ENCODE peak calls at places on chromosomes 3 and 15, in six cellular contexts. One of them, this sample, is unnamed.

GRCh38 chr15:42832577-42832976 is 88.0 kb downstream of the TTBK2 start:
- DNase-seq in kidney: no peak
- DNase-seq in kidney epithelial cell: peak
- DNase-seq in endodermal cell: no peak
- DNase-seq in SK-N-SH: no peak
- DNase-seq in IMR-90: peak
- DNase-seq in this sample: peak

GRCh38 chr3:148062590-148062989 is 635.1 kb upstream of the AGTR1 start:
- DNase-seq in kidney: no peak
- DNase-seq in kidney epithelial cell: no peak
- DNase-seq in endodermal cell: no peak
- DNase-seq in SK-N-SH: no peak
- DNase-seq in IMR-90: no peak
- DNase-seq in this sample: no peak

GRCh38 chr15:80489030-80489594 is 84.9 kb downstream of the ARNT2 start:
- DNase-seq in kidney: no peak
- DNase-seq in kidney epithelial cell: no peak
- DNase-seq in endodermal cell: no peak
- DNase-seq in SK-N-SH: no peak
- DNase-seq in IMR-90: peak
- DNase-seq in this sample: peak

GRCh38 chr3:56778904-56779303 is 22.8 kb downstream of the ARHGEF3 start:
- DNase-seq in kidney: no peak
- DNase-seq in kidney epithelial cell: no peak
- DNase-seq in endodermal cell: no peak
- DNase-seq in SK-N-SH: no peak
- DNase-seq in IMR-90: no peak
- DNase-seq in this sample: no peak

GRCh38 chr3:58660998-58661397 is 5.6 kb downstream of the FAM3D start:
- DNase-seq in kidney: no peak
- DNase-seq in kidney epithelial cell: no peak
- DNase-seq in endodermal cell: no peak
- DNase-seq in SK-N-SH: no peak
- DNase-seq in IMR-90: no peak
- DNase-seq in this sample: no peak

GRCh38 chr15:73965730-73966103 is 26.4 kb downstream of the STOML1 start:
- DNase-seq in kidney: no peak
- DNase-seq in kidney epithelial cell: no peak
- DNase-seq in endodermal cell: no peak
- DNase-seq in SK-N-SH: no peak
- DNase-seq in IMR-90: peak
- DNase-seq in this sample: no peak

GRCh38 chr3:133578548-133579191 is 5.2 kb downstream of the CDV3 start:
- DNase-seq in kidney: no peak
- DNase-seq in kidney epithelial cell: no peak
- DNase-seq in endodermal cell: no peak
- DNase-seq in SK-N-SH: peak
- DNase-seq in IMR-90: peak
- DNase-seq in this sample: no peak

GRCh38 chr3:45566205-45566604 is 28.3 kb upstream of the LIMD1 start:
- DNase-seq in kidney: no peak
- DNase-seq in kidney epithelial cell: no peak
- DNase-seq in endodermal cell: peak
- DNase-seq in SK-N-SH: no peak
- DNase-seq in IMR-90: no peak
- DNase-seq in this sample: no peak

GRCh38 chr15:22915866-22916515 is 64.2 kb downstream of the CYFIP1 start:
- DNase-seq in kidney: no peak
- DNase-seq in kidney epithelial cell: no peak
- DNase-seq in endodermal cell: no peak
- DNase-seq in SK-N-SH: no peak
- DNase-seq in IMR-90: no peak
- DNase-seq in this sample: no peak

GRCh38 chr3:192833177-192833890 is 84.3 kb downstream of the MB21D2 start:
- DNase-seq in kidney: no peak
- DNase-seq in kidney epithelial cell: no peak
- DNase-seq in endodermal cell: no peak
- DNase-seq in SK-N-SH: no peak
- DNase-seq in IMR-90: peak
- DNase-seq in this sample: no peak

GRCh38 chr15:79644091-79644490 is 212.0 kb downstream of the MINAR1 start:
- DNase-seq in kidney: no peak
- DNase-seq in kidney epithelial cell: no peak
- DNase-seq in endodermal cell: no peak
- DNase-seq in SK-N-SH: no peak
- DNase-seq in IMR-90: peak
- DNase-seq in this sample: peak

GRCh38 chr15:41148065-41148464 is 32.0 kb upstream of the INO80 start:
- DNase-seq in kidney: no peak
- DNase-seq in kidney epithelial cell: no peak
- DNase-seq in endodermal cell: no peak
- DNase-seq in SK-N-SH: no peak
- DNase-seq in IMR-90: no peak
- DNase-seq in this sample: no peak

GRCh38 chr15:67957435-67958139 is 96.5 kb upstream of the PIAS1 start:
- DNase-seq in kidney: no peak
- DNase-seq in kidney epithelial cell: no peak
- DNase-seq in endodermal cell: no peak
- DNase-seq in SK-N-SH: no peak
- DNase-seq in IMR-90: no peak
- DNase-seq in this sample: no peak

GRCh38 chr3:126266291-126266840 is 86.0 kb upstream of the ALDH1L1 start:
- DNase-seq in kidney: peak
- DNase-seq in kidney epithelial cell: no peak
- DNase-seq in endodermal cell: peak
- DNase-seq in SK-N-SH: no peak
- DNase-seq in IMR-90: peak
- DNase-seq in this sample: no peak

GRCh38 chr3:130687327-130687726 is 59.3 kb downstream of the PIK3R4 start:
- DNase-seq in kidney: no peak
- DNase-seq in kidney epithelial cell: no peak
- DNase-seq in endodermal cell: no peak
- DNase-seq in SK-N-SH: no peak
- DNase-seq in IMR-90: no peak
- DNase-seq in this sample: peak

GRCh38 chr3:130692455-130692854 is 54.2 kb downstream of the PIK3R4 start:
- DNase-seq in kidney: no peak
- DNase-seq in kidney epithelial cell: no peak
- DNase-seq in endodermal cell: no peak
- DNase-seq in SK-N-SH: no peak
- DNase-seq in IMR-90: peak
- DNase-seq in this sample: no peak

GRCh38 chr3:130688677-130689076 is 58.0 kb downstream of the PIK3R4 start:
- DNase-seq in kidney: no peak
- DNase-seq in kidney epithelial cell: no peak
- DNase-seq in endodermal cell: no peak
- DNase-seq in SK-N-SH: no peak
- DNase-seq in IMR-90: no peak
- DNase-seq in this sample: peak

GRCh38 chr3:130686833-130687232 is 59.8 kb downstream of the PIK3R4 start:
- DNase-seq in kidney: no peak
- DNase-seq in kidney epithelial cell: no peak
- DNase-seq in endodermal cell: no peak
- DNase-seq in SK-N-SH: no peak
- DNase-seq in IMR-90: no peak
- DNase-seq in this sample: no peak

GRCh38 chr3:130688015-130688414 is 58.6 kb downstream of the PIK3R4 start:
- DNase-seq in kidney: no peak
- DNase-seq in kidney epithelial cell: no peak
- DNase-seq in endodermal cell: no peak
- DNase-seq in SK-N-SH: no peak
- DNase-seq in IMR-90: no peak
- DNase-seq in this sample: no peak
- H3K4me3 ChIP-seq in kidney: no peak
- H3K4me3 ChIP-seq in kidney epithelial cell: no peak
- H3K4me3 ChIP-seq in endodermal cell: no peak
- H3K4me3 ChIP-seq in SK-N-SH: no peak
- H3K4me3 ChIP-seq in IMR-90: no peak
- H3K4me3 ChIP-seq in this sample: no peak

GRCh38 chr3:171169866-171170265 is 143.3 kb upstream of the SLC2A2 start:
- DNase-seq in kidney: no peak
- DNase-seq in kidney epithelial cell: no peak
- DNase-seq in endodermal cell: no peak
- DNase-seq in SK-N-SH: no peak
- DNase-seq in IMR-90: no peak
- DNase-seq in this sample: no peak

GRCh38 chr3:171169443-171169842 is 142.9 kb upstream of the SLC2A2 start:
- DNase-seq in kidney: no peak
- DNase-seq in kidney epithelial cell: no peak
- DNase-seq in endodermal cell: no peak
- DNase-seq in SK-N-SH: no peak
- DNase-seq in IMR-90: no peak
- DNase-seq in this sample: no peak

GRCh38 chr3:171173732-171174131 is 147.2 kb upstream of the SLC2A2 start:
- DNase-seq in kidney: no peak
- DNase-seq in kidney epithelial cell: no peak
- DNase-seq in endodermal cell: peak
- DNase-seq in SK-N-SH: no peak
- DNase-seq in IMR-90: no peak
- DNase-seq in this sample: no peak

GRCh38 chr3:171168551-171168950 is 142.0 kb upstream of the SLC2A2 start:
- DNase-seq in kidney: no peak
- DNase-seq in kidney epithelial cell: no peak
- DNase-seq in endodermal cell: no peak
- DNase-seq in SK-N-SH: no peak
- DNase-seq in IMR-90: no peak
- DNase-seq in this sample: no peak

GRCh38 chr3:171172070-171172469 is 145.6 kb upstream of the SLC2A2 start:
- DNase-seq in kidney: no peak
- DNase-seq in kidney epithelial cell: no peak
- DNase-seq in endodermal cell: peak
- DNase-seq in SK-N-SH: no peak
- DNase-seq in IMR-90: no peak
- DNase-seq in this sample: no peak
- TF ChIP-seq CTCF in kidney: no peak
- TF ChIP-seq CTCF in kidney epithelial cell: peak
- TF ChIP-seq CTCF in endodermal cell: peak
- TF ChIP-seq CTCF in SK-N-SH: peak
- TF ChIP-seq CTCF in IMR-90: no peak
- TF ChIP-seq CTCF in this sample: no peak

DNA sequence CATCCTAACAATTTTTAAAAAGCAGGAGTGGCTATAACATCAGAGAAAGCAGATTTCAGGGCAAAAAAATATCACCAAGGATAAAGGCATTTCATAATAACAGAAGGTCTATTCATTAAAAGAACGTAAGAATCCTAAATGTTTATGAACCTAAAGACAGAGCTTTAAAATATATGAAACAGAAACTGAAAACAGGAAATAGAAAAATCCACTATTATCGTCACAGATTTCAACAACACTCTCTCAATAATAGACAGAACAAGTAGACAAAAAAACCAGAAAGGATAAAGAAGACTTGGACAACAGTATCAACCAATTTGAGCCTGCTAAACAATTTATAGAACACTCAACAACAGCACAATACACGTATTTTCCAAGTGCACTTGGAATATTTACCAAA is 71.4 kb downstream of the FBXL22 start:
- DNase-seq in kidney: no peak
- DNase-seq in kidney epithelial cell: no peak
- DNase-seq in endodermal cell: no peak
- DNase-seq in SK-N-SH: no peak
- DNase-seq in IMR-90: no peak
- DNase-seq in this sample: no peak
- H3K4me3 ChIP-seq in kidney: no peak
- H3K4me3 ChIP-seq in kidney epithelial cell: no peak
- H3K4me3 ChIP-seq in endodermal cell: no peak
- H3K4me3 ChIP-seq in SK-N-SH: no peak
- H3K4me3 ChIP-seq in IMR-90: no peak
- H3K4me3 ChIP-seq in this sample: no peak

GRCh38 chr3:3296858-3297430 is 117.5 kb upstream of the CRBN start:
- DNase-seq in kidney: no peak
- DNase-seq in kidney epithelial cell: no peak
- DNase-seq in endodermal cell: no peak
- DNase-seq in SK-N-SH: no peak
- DNase-seq in IMR-90: no peak
- DNase-seq in this sample: no peak

DNA sequence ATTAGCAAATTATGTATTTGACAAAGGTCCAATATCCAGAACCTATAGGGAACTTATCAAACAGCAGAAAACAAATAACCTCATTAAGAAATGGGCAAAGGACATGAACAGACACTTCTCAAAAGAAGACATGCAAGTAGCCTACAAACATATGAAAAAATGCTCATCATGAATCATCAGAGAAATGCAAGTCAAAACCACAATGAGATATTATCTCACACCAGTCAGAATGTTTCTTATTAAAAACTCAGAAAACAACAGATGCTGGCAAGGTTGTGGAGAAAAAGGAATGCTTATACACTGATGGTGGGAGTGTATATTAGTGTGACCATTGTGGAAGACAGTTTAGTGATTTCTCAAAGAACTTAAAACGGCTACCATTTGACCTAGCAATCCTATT is 116.1 kb upstream of the CRBN start:
- DNase-seq in kidney: no peak
- DNase-seq in kidney epithelial cell: no peak
- DNase-seq in endodermal cell: no peak
- DNase-seq in SK-N-SH: no peak
- DNase-seq in IMR-90: no peak
- DNase-seq in this sample: no peak
- TF ChIP-seq CTCF in kidney: no peak
- TF ChIP-seq CTCF in kidney epithelial cell: no peak
- TF ChIP-seq CTCF in endodermal cell: no peak
- TF ChIP-seq CTCF in SK-N-SH: no peak
- TF ChIP-seq CTCF in IMR-90: no peak
- TF ChIP-seq CTCF in this sample: no peak

GRCh38 chr15:77059761-77060345 is 11.1 kb downstream of the TSPAN3 start:
- DNase-seq in kidney: no peak
- DNase-seq in kidney epithelial cell: no peak
- DNase-seq in endodermal cell: no peak
- DNase-seq in SK-N-SH: no peak
- DNase-seq in IMR-90: peak
- DNase-seq in this sample: no peak
- H3K4me3 ChIP-seq in kidney: no peak
- H3K4me3 ChIP-seq in kidney epithelial cell: no peak
- H3K4me3 ChIP-seq in endodermal cell: no peak
- H3K4me3 ChIP-seq in SK-N-SH: no peak
- H3K4me3 ChIP-seq in IMR-90: no peak
- H3K4me3 ChIP-seq in this sample: no peak